ENCODE peak calls at places on chromosomes 1 and 21, in seven cellular contexts. One of them, this sample, is unnamed.

GRCh38 chr21:45506836-45507522 is 35.3 kb downstream of the SLC19A1 start:
- DNase-seq in cardiac muscle cell: no peak
- DNase-seq in HL-60: no peak
- DNase-seq in RWPE1: no peak
- DNase-seq in prostate gland: no peak
- DNase-seq in body of pancreas: no peak
- DNase-seq in neural crest cell: no peak
- DNase-seq in this sample: peak

GRCh38 chr1:111475706-111476105 is 1.9 kb downstream of the C1orf162 start:
- DNase-seq in prostate gland: no peak
- DNase-seq in cardiac muscle cell: no peak
- DNase-seq in HL-60: no peak
- DNase-seq in body of pancreas: no peak
- DNase-seq in RWPE1: no peak
- DNase-seq in neural crest cell: no peak
- DNase-seq in this sample: no peak

GRCh38 chr1:44044071-44044801 is 13.0 kb upstream of the SLC6A9 start:
- DNase-seq in RWPE1: no peak
- DNase-seq in HL-60: no peak
- DNase-seq in cardiac muscle cell: no peak
- DNase-seq in body of pancreas: no peak
- DNase-seq in neural crest cell: no peak
- DNase-seq in prostate gland: no peak
- DNase-seq in this sample: no peak

GRCh38 chr1:168835791-168836190 is 106.8 kb upstream of the DPT start:
- DNase-seq in HL-60: no peak
- DNase-seq in prostate gland: no peak
- DNase-seq in cardiac muscle cell: no peak
- DNase-seq in RWPE1: no peak
- DNase-seq in neural crest cell: no peak
- DNase-seq in body of pancreas: no peak
- DNase-seq in this sample: no peak

GRCh38 chr1:91591175-91591968 is 90.7 kb downstream of the CDC7 start:
- DNase-seq in neural crest cell: no peak
- DNase-seq in RWPE1: no peak
- DNase-seq in body of pancreas: no peak
- DNase-seq in HL-60: peak
- DNase-seq in cardiac muscle cell: no peak
- DNase-seq in prostate gland: no peak
- DNase-seq in this sample: no peak

GRCh38 chr1:163174524-163175437 is 27.9 kb downstream of the RGS5 start:
- DNase-seq in RWPE1: peak
- DNase-seq in body of pancreas: peak
- DNase-seq in neural crest cell: peak
- DNase-seq in HL-60: peak
- DNase-seq in cardiac muscle cell: peak
- DNase-seq in prostate gland: peak
- DNase-seq in this sample: peak

GRCh38 chr1:181151378-181152326 is 63.2 kb downstream of the IER5 start:
- DNase-seq in cardiac muscle cell: no peak
- DNase-seq in HL-60: no peak
- DNase-seq in body of pancreas: no peak
- DNase-seq in prostate gland: no peak
- DNase-seq in neural crest cell: no peak
- DNase-seq in RWPE1: no peak
- DNase-seq in this sample: no peak

GRCh38 chr1:12034381-12034801 is 15.1 kb downstream of the MIIP start:
- DNase-seq in neural crest cell: no peak
- DNase-seq in RWPE1: no peak
- DNase-seq in cardiac muscle cell: no peak
- DNase-seq in prostate gland: no peak
- DNase-seq in HL-60: no peak
- DNase-seq in body of pancreas: peak
- DNase-seq in this sample: no peak

GRCh38 chr1:21451212-21451611 is 11.3 kb downstream of the NBPF3 start:
- DNase-seq in body of pancreas: no peak
- DNase-seq in RWPE1: no peak
- DNase-seq in cardiac muscle cell: no peak
- DNase-seq in prostate gland: no peak
- DNase-seq in neural crest cell: no peak
- DNase-seq in HL-60: no peak
- DNase-seq in this sample: no peak

GRCh38 chr1:178938959-178939317 is 68.1 kb upstream of the ANGPTL1 start:
- DNase-seq in body of pancreas: peak
- DNase-seq in cardiac muscle cell: no peak
- DNase-seq in HL-60: no peak
- DNase-seq in neural crest cell: no peak
- DNase-seq in RWPE1: no peak
- DNase-seq in prostate gland: peak
- DNase-seq in this sample: no peak

GRCh38 chr1:220217383-220217988 is 54.8 kb downstream of the RAB3GAP2 start:
- DNase-seq in neural crest cell: no peak
- DNase-seq in cardiac muscle cell: peak
- DNase-seq in body of pancreas: no peak
- DNase-seq in RWPE1: no peak
- DNase-seq in prostate gland: no peak
- DNase-seq in HL-60: no peak
- DNase-seq in this sample: no peak

GRCh38 chr1:201457508-201457960 is 11.5 kb downstream of the PHLDA3 start:
- DNase-seq in prostate gland: no peak
- DNase-seq in neural crest cell: no peak
- DNase-seq in cardiac muscle cell: no peak
- DNase-seq in RWPE1: no peak
- DNase-seq in body of pancreas: no peak
- DNase-seq in HL-60: no peak
- DNase-seq in this sample: no peak

GRCh38 chr1:53992085-53992874 is 25.7 kb downstream of the LDLRAD1 start:
- DNase-seq in prostate gland: peak
- DNase-seq in HL-60: no peak
- DNase-seq in RWPE1: no peak
- DNase-seq in neural crest cell: no peak
- DNase-seq in body of pancreas: no peak
- DNase-seq in cardiac muscle cell: peak
- DNase-seq in this sample: no peak

GRCh38 chr1:91687452-91687851 is 186.8 kb downstream of the CDC7 start:
- DNase-seq in RWPE1: no peak
- DNase-seq in HL-60: no peak
- DNase-seq in prostate gland: no peak
- DNase-seq in cardiac muscle cell: no peak
- DNase-seq in neural crest cell: no peak
- DNase-seq in body of pancreas: no peak
- DNase-seq in this sample: no peak

GRCh38 chr1:15453773-15454172 is 2.8 kb upstream of the CELA2A start:
- DNase-seq in cardiac muscle cell: no peak
- DNase-seq in body of pancreas: peak
- DNase-seq in RWPE1: no peak
- DNase-seq in neural crest cell: no peak
- DNase-seq in prostate gland: no peak
- DNase-seq in HL-60: no peak
- DNase-seq in this sample: no peak

GRCh38 chr1:152165291-152166077 is 6.5 kb upstream of the RPTN start:
- DNase-seq in RWPE1: no peak
- DNase-seq in neural crest cell: no peak
- DNase-seq in prostate gland: no peak
- DNase-seq in cardiac muscle cell: no peak
- DNase-seq in body of pancreas: no peak
- DNase-seq in HL-60: no peak
- DNase-seq in this sample: no peak

GRCh38 chr1:43796111-43796581 is 88.8 kb downstream of the ST3GAL3 start:
- DNase-seq in RWPE1: no peak
- DNase-seq in cardiac muscle cell: no peak
- DNase-seq in neural crest cell: no peak
- DNase-seq in prostate gland: no peak
- DNase-seq in HL-60: peak
- DNase-seq in body of pancreas: no peak
- DNase-seq in this sample: no peak

GRCh38 chr1:2127181-2128145 is 67.1 kb downstream of the FAAP20 start:
- DNase-seq in RWPE1: no peak
- DNase-seq in cardiac muscle cell: no peak
- DNase-seq in HL-60: peak
- DNase-seq in prostate gland: peak
- DNase-seq in body of pancreas: no peak
- DNase-seq in neural crest cell: no peak
- DNase-seq in this sample: no peak

GRCh38 chr1:160665330-160666078 is 18.7 kb upstream of the SLAMF1 start:
- DNase-seq in prostate gland: no peak
- DNase-seq in HL-60: peak
- DNase-seq in body of pancreas: peak
- DNase-seq in cardiac muscle cell: no peak
- DNase-seq in neural crest cell: no peak
- DNase-seq in RWPE1: no peak
- DNase-seq in this sample: no peak

GRCh38 chr1:2344744-2345296 is 46.5 kb downstream of the MORN1 start:
- DNase-seq in prostate gland: no peak
- DNase-seq in HL-60: no peak
- DNase-seq in RWPE1: no peak
- DNase-seq in body of pancreas: no peak
- DNase-seq in cardiac muscle cell: no peak
- DNase-seq in neural crest cell: no peak
- DNase-seq in this sample: no peak

DNA sequence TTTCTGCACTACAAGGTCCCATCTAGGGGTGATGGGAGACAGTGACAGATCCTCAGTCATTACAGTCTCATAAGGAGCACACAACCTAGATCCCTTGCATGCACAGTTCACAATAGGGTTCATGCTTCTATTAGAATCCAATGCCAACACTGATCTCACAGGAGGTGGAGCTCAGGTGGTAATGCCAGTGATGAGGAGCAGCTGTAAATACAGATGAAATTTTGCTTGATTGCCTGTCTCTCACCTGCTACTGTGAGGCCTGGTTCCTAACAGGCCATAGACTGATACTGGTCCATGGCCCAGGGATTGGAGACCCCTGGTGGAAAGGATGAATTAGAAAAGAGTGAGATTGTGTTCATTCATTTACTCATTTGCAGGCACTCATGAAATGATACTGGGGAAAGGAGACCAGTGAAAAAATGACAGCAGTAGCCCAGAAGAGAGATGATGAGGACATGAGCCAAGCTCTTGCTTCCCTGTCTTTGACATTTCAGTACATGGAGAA is 251.6 kb upstream of the DUSP10 start:
- DNase-seq in body of pancreas: no peak
- DNase-seq in prostate gland: no peak
- DNase-seq in neural crest cell: no peak
- DNase-seq in cardiac muscle cell: no peak
- DNase-seq in HL-60: no peak
- DNase-seq in RWPE1: no peak
- DNase-seq in this sample: no peak
- TF ChIP-seq CTCF in body of pancreas: no peak
- TF ChIP-seq CTCF in prostate gland: no peak
- TF ChIP-seq CTCF in neural crest cell: no peak
- TF ChIP-seq CTCF in cardiac muscle cell: no peak
- TF ChIP-seq CTCF in HL-60: no peak
- TF ChIP-seq CTCF in RWPE1: no peak
- TF ChIP-seq CTCF in this sample: no peak

DNA sequence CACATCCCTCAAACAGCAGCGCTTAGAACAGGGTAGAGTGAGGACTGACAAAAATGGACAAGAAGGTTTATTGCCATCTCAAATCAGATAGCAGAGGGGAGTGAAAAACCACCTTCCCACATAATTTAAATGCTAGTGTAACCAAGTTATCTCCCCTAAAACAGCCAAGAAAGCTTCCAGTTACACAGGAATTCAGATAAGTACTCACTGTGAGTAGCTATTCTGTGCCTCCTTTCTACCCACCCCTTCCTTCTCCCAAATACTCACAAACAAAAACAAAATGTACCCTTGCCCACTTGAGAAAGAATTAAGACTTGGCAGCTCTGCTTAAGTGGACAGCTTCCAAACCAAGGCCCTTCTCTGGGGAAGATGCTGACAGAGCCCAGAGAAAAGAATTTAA is 9.1 kb downstream of the OTUD7B start:
- DNase-seq in HL-60: no peak
- DNase-seq in neural crest cell: no peak
- DNase-seq in body of pancreas: no peak
- DNase-seq in RWPE1: no peak
- DNase-seq in prostate gland: no peak
- DNase-seq in cardiac muscle cell: no peak
- DNase-seq in this sample: no peak
- TF ChIP-seq CTCF in HL-60: no peak
- TF ChIP-seq CTCF in neural crest cell: no peak
- TF ChIP-seq CTCF in body of pancreas: no peak
- TF ChIP-seq CTCF in RWPE1: no peak
- TF ChIP-seq CTCF in prostate gland: no peak
- TF ChIP-seq CTCF in cardiac muscle cell: no peak
- TF ChIP-seq CTCF in this sample: no peak

DNA sequence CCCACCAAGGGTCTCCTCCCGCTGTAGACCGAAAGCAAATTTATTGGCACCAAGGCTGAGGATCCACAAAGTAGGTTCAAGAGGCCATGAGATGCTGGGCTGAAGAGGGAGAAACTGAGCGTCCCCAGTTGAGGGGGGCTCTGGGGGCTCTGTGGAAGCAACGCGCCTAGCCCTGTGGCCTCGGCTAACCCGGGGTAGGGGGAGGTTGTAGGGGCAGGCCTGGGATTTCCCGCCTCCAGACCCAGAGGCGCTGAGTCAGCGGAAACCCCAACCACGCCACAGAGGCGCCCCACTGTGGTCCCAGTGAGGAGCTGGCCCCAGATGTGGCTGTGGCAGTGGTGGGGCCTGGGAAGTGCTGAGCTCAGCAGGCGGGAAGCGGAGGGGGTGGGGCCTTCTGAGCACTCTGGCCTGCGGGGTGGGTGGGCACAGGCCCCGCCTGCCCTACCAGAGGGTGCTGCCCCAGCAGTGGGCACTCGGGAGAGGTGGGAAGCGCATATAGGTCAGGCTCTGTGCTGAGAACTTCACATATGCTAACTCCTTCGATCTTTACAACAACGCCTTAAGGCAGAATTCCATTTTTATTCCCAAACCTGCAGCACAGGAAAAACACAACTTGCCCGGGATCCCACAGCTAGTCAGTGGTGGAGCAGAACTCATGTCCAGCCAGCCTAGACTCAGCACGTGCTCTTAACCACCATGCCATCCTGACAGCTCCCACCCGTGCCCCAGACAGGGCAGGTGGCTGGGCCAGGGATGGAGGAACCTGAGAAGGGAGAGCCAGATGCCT is 1.5 kb upstream of the COL16A1 start:
- DNase-seq in cardiac muscle cell: peak
- DNase-seq in prostate gland: peak
- DNase-seq in neural crest cell: no peak
- DNase-seq in HL-60: peak
- DNase-seq in body of pancreas: peak
- DNase-seq in RWPE1: peak
- DNase-seq in this sample: no peak
- TF ChIP-seq CTCF in cardiac muscle cell: peak
- TF ChIP-seq CTCF in prostate gland: no peak
- TF ChIP-seq CTCF in neural crest cell: no peak
- TF ChIP-seq CTCF in HL-60: no peak
- TF ChIP-seq CTCF in body of pancreas: no peak
- TF ChIP-seq CTCF in RWPE1: peak
- TF ChIP-seq CTCF in this sample: no peak

DNA sequence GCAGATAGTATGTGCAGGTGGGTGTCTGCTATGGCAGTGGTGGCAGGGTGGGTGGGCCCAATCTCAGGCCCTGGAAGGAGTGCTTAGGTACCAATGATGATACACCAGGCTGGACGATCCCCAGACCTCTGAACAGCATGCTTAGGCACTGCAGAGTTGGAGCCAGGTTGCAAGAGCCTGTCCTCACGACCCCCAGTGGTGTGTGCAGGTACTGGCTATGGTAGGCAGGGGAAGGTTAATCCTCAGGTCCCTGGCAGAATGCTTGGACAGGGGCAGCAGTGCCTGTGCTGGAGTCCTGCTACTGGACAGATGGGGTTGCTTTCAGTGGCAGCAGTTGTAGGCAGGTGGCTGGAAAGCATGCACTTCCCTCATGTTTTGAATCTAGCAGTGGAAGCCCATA is 100.5 kb upstream of the NEK7 start:
- DNase-seq in RWPE1: no peak
- DNase-seq in HL-60: no peak
- DNase-seq in cardiac muscle cell: peak
- DNase-seq in prostate gland: no peak
- DNase-seq in body of pancreas: peak
- DNase-seq in neural crest cell: no peak
- DNase-seq in this sample: no peak
- TF ChIP-seq CTCF in RWPE1: no peak
- TF ChIP-seq CTCF in HL-60: no peak
- TF ChIP-seq CTCF in cardiac muscle cell: no peak
- TF ChIP-seq CTCF in prostate gland: no peak
- TF ChIP-seq CTCF in body of pancreas: no peak
- TF ChIP-seq CTCF in neural crest cell: peak
- TF ChIP-seq CTCF in this sample: peak

This sample was measured in type B pancreatic cell.